ENCODE peak calls at places on chromosomes 13 and 19, in four cellular contexts. V, N, L and E are unnamed samples.

GRCh38 chr13:110233181-110233641 is 73.7 kb downstream of the COL4A1 start:
- DNase-seq in V (peak), N (peak), L (no peak), E (peak)

GRCh38 chr19:30682576-30683536 is 310.7 kb downstream of the ZNF536 start:
- DNase-seq in V (peak), N (peak), L (peak), E (peak)

GRCh38 chr19:6216236-6216995 is 63.4 kb downstream of the MLLT1 start:
- DNase-seq in V (no peak), N (no peak), L (no peak), E (no peak)

GRCh38 chr19:17938092-17938845 is 5.5 kb downstream of the CCDC124 start:
- DNase-seq in V (peak), N (peak), L (no peak), E (peak)

GRCh38 chr19:37362733-37363132 is 8.2 kb upstream of the ZNF527 start:
- DNase-seq in V (no peak), N (peak), L (no peak), E (no peak)

GRCh38 chr13:110981379-110981778 is 66.5 kb upstream of the ANKRD10 start:
- DNase-seq in V (no peak), N (no peak), L (no peak), E (no peak)

GRCh38 chr19:1837625-1838105 is 10.6 kb downstream of the REXO1 start:
- DNase-seq in V (no peak), N (peak), L (no peak), E (peak)

GRCh38 chr13:78786399-78786879 is 127.5 kb upstream of the OBI1 start:
- DNase-seq in V (no peak), N (no peak), L (no peak), E (no peak)

GRCh38 chr13:19151581-19152263 is 29.9 kb downstream of the TUBA3C start:
- DNase-seq in V (no peak), N (no peak), L (no peak), E (no peak)

GRCh38 chr19:2587001-2587719 is 111.2 kb downstream of the GADD45B start:
- DNase-seq in V (no peak), N (no peak), L (no peak), E (no peak)

GRCh38 chr19:27654266-27654990 is 1558.5 kb downstream of the UQCRFS1 start:
- DNase-seq in V (no peak), N (no peak), L (no peak), E (no peak)